ENCODE peak calls at places on chromosomes 6 and 20, in six cellular contexts. J, H, M, C, I and W are unnamed samples.

GRCh38 chr20:52959125-52959524 is 13.0 kb upstream of the TSHZ2 start:
- DNase-seq in J (no peak), H (no peak), M (no peak), C (no peak), I (no peak), W (no peak)

GRCh38 chr6:80607814-80608391 is 501.4 kb downstream of the BCKDHB start:
- DNase-seq in J (no peak), H (no peak), M (no peak), C (no peak), I (peak; percentile 82), W (peak; percentile 8)

GRCh38 chr6:154590770-154591169 is 80.3 kb upstream of the CNKSR3 start:
- DNase-seq in J (no peak), H (no peak), M (no peak), C (no peak), I (no peak), W (no peak)

GRCh38 chr20:39993737-39994136 is 695.3 kb downstream of the MAFB start:
- DNase-seq in J (no peak), H (no peak), M (peak; percentile 27), C (no peak), I (no peak), W (peak; percentile 29)

GRCh38 chr6:28580484-28580883 is 54.8 kb downstream of the GPX5 start:
- DNase-seq in J (no peak), H (no peak), M (no peak), C (no peak), I (peak; percentile 13), W (no peak)

GRCh38 chr6:46651766-46652165 is 852 bp downstream of the CYP39A1 start:
- DNase-seq in J (no peak), H (no peak), M (no peak), C (no peak), I (peak; percentile 44), W (no peak)

GRCh38 chr6:89895273-89895874 is 1.1 kb downstream of the GJA10 start:
- DNase-seq in J (peak; percentile 17), H (no peak), M (peak; percentile 25), C (peak; percentile 53), I (peak; percentile 65), W (no peak)

GRCh38 chr6:164069352-164070022 is 655.0 kb downstream of the QKI start:
- DNase-seq in J (no peak), H (no peak), M (peak; percentile 86), C (no peak), I (peak; percentile 2), W (peak; percentile 79)

GRCh38 chr20:10314198-10314597 is 95.6 kb downstream of the SNAP25 start:
- DNase-seq in J (no peak), H (no peak), M (no peak), C (no peak), I (peak; percentile 33), W (no peak)

GRCh38 chr6:167787896-167788530 is 38.7 kb upstream of the AFDN start:
- DNase-seq in J (no peak), H (no peak), M (no peak), C (no peak), I (no peak), W (no peak)

GRCh38 chr20:52972190-52972937 is at the start of gene TSHZ2:
- DNase-seq in J (peak; percentile 73), H (peak; percentile 69), M (peak; percentile 43), C (peak; percentile 34), I (peak; percentile 31), W (peak; percentile 74)

GRCh38 chr6:21479140-21479539 is 114.4 kb upstream of the SOX4 start:
- DNase-seq in J (no peak), H (no peak), M (no peak), C (no peak), I (peak; percentile 6), W (peak; percentile 52)

GRCh38 chr6:134278000-134278399 is 39.9 kb downstream of the SGK1 start:
- DNase-seq in J (no peak), H (no peak), M (no peak), C (no peak), I (no peak), W (no peak)